ENCODE peak calls at places on chromosomes 2 and 18, in seven cellular contexts. G is activated T-helper 1 cell treated with anti-CD3 and anti-CD28 coated beads, Interleukin-2, amount 50 U/mL, for 16 hours; U is stimulated activated naive CD4-positive, alpha-beta T cell; J is AG04449; H is stimulated activated CD4-positive, alpha-beta T cell treated with anti-CD3 and anti-CD28 coated beads, Interleukin-1b, Interleukin-23, amount 100 ng/mL, for 24 hours; Z is heart left ventricle; F is EL. S is an unnamed sample.

GRCh38 chr2:161273038-161273760 is 35.0 kb upstream of the PSMD14 start:
- DNase-seq in G (no peak), J (no peak), H (no peak), U (peak; percentile 27), F (peak; percentile 58), Z (no peak), S (peak; percentile 90)

GRCh38 chr2:180033993-180034894 is 27.1 kb upstream of the CWC22 start:
- DNase-seq in U (no peak), H (no peak), J (no peak), Z (peak; percentile 18), F (peak; percentile 16), G (no peak), S (peak; percentile 83)

GRCh38 chr2:14601070-14601770 is 31.3 kb upstream of the LRATD1 start:
- DNase-seq in J (no peak), G (no peak), Z (no peak), U (no peak), H (no peak), F (peak; percentile 13), S (peak; percentile 43)

GRCh38 chr2:194363878-194364277 is 1293.1 kb upstream of the SLC39A10 start:
- DNase-seq in Z (no peak), J (no peak), U (no peak), G (no peak), H (no peak), F (no peak), S (peak; percentile 34)

GRCh38 chr2:102764083-102764482 is 2.3 kb downstream of the TMEM182 start:
- DNase-seq in U (no peak), Z (no peak), H (no peak), G (no peak), J (no peak), F (no peak), S (no peak)

GRCh38 chr2:158412206-158412605 is 44.3 kb downstream of the CCDC148 start:
- DNase-seq in Z (no peak), F (peak; percentile 91), J (peak; percentile 59), H (no peak), U (no peak), G (no peak), S (no peak)

GRCh38 chr2:168434164-168434563 is 21.9 kb upstream of the CERS6 start:
- DNase-seq in U (no peak), Z (peak; percentile 23), J (no peak), F (no peak), G (no peak), H (no peak), S (peak; percentile 12)

GRCh38 chr2:9753665-9754531 is 89.4 kb upstream of the TAF1B start:
- DNase-seq in H (peak; percentile 54), U (no peak), Z (no peak), G (peak; percentile 49), J (no peak), F (no peak), S (peak; percentile 61)

GRCh38 chr18:61435064-61435652 is 101.9 kb downstream of the CDH20 start:
- DNase-seq in J (no peak), G (no peak), H (no peak), F (peak; percentile 35), Z (no peak), U (no peak), S (peak; percentile 36)

GRCh38 chr2:194203898-194204297 is 1453.1 kb upstream of the SLC39A10 start:
- DNase-seq in J (no peak), F (peak; percentile 6), G (no peak), Z (no peak), U (no peak), H (no peak), S (peak; percentile 54)

GRCh38 chr2:165434865-165435500 is 34.5 kb upstream of the CSRNP3 start:
- DNase-seq in G (no peak), Z (no peak), J (no peak), U (no peak), F (no peak), H (no peak), S (no peak)

GRCh38 chr18:52570975-52571374 is 231.0 kb downstream of the DCC start:
- DNase-seq in Z (no peak), J (no peak), H (no peak), U (no peak), F (no peak), G (no peak), S (peak; percentile 45)

GRCh38 chr2:238101891-238102841 is 2.0 kb downstream of the ESPNL start:
- DNase-seq in H (no peak), U (no peak), J (no peak), G (no peak), F (no peak), Z (no peak), S (no peak)

GRCh38 chr2:6877402-6878305 is at the start of gene RSAD2:
- DNase-seq in U (peak; percentile 59), F (peak; percentile 76), G (no peak), J (no peak), Z (peak; percentile 33), H (peak; percentile 9), S (peak; percentile 60)

GRCh38 chr2:188450740-188451480 is 159.2 kb downstream of the GULP1 start:
- DNase-seq in Z (no peak), U (no peak), G (no peak), F (peak; percentile 23), J (no peak), H (no peak), S (no peak)

GRCh38 chr18:13611058-13611615 is 115.2 kb downstream of the FAM210A start:
- DNase-seq in J (no peak), Z (peak; percentile 85), U (no peak), G (no peak), F (peak; percentile 6), H (no peak), S (no peak)

GRCh38 chr2:102581911-102582310 is 37.4 kb upstream of the SLC9A2 start:
- DNase-seq in U (no peak), H (no peak), J (no peak), Z (no peak), G (no peak), F (peak; percentile 3), S (no peak)

GRCh38 chr2:137179542-137179941 is 414.2 kb downstream of the THSD7B start:
- DNase-seq in H (no peak), F (peak; percentile 22), J (no peak), G (no peak), U (no peak), Z (no peak), S (peak; percentile 93)

GRCh38 chr18:62420151-62420512 is 95.0 kb downstream of the TNFRSF11A start:
- DNase-seq in J (no peak), G (no peak), Z (no peak), U (no peak), H (no peak), F (peak; percentile 43), S (peak; percentile 65)

GRCh38 chr18:48670751-48671560 is 132.1 kb downstream of the CTIF start:
- DNase-seq in J (no peak), Z (no peak), H (no peak), G (no peak), F (no peak), U (no peak), S (no peak)

GRCh38 chr18:48300463-48300961 is 108.7 kb downstream of the ZBTB7C start:
- DNase-seq in J (no peak), F (peak; percentile 13), G (no peak), U (no peak), Z (no peak), H (peak; percentile 6), S (peak; percentile 5)

GRCh38 chr2:68196120-68196716 is 38.5 kb downstream of the PNO1 start:
- DNase-seq in J (peak; percentile 5), U (peak; percentile 25), H (peak; percentile 5), F (peak; percentile 62), Z (no peak), G (no peak), S (peak; percentile 76)

GRCh38 chr2:125471963-125472362 is 1184.0 kb upstream of the GYPC start:
- DNase-seq in J (no peak), G (no peak), Z (no peak), F (no peak), U (no peak), H (no peak), S (peak; percentile 29)

GRCh38 chr2:35099345-35099744 is 1256.2 kb upstream of the CRIM1 start:
- DNase-seq in F (no peak), G (no peak), Z (no peak), J (no peak), H (no peak), U (no peak), S (no peak)

GRCh38 chr18:79259218-79259617 is 136.5 kb upstream of the NFATC1 start:
- DNase-seq in G (no peak), F (no peak), J (no peak), U (no peak), H (no peak), Z (no peak), S (no peak)

GRCh38 chr2:231152800-231153557 is 28.1 kb upstream of the HTR2B start:
- DNase-seq in H (no peak), Z (no peak), U (no peak), F (peak; percentile 48), G (no peak), J (peak; percentile 82), S (no peak)

GRCh38 chr2:49002750-49003149 is 151.6 kb downstream of the FSHR start:
- DNase-seq in F (no peak), G (no peak), H (no peak), Z (no peak), U (no peak), J (peak; percentile 2), S (no peak)